ENCODE peak calls at places on chromosomes 16 and 17, in eight cellular contexts. O, M, V, Z, N, P, K and S are unnamed samples.

GRCh38 chr17:56144205-56144604 is 9.1 kb upstream of the ANKFN1 start:
- DNase-seq in P (no peak), O (no peak), Z (no peak), K (no peak), V (no peak), N (no peak), M (no peak), S (no peak)

GRCh38 chr17:2282297-2282873 is 21.2 kb downstream of the SMG6 start:
- DNase-seq in Z (peak), O (peak), P (peak), N (no peak), V (peak), M (no peak), K (peak), S (peak)

GRCh38 chr16:68539704-68540370 is 746 bp downstream of the ZFP90 start:
- DNase-seq in P (no peak), O (peak), V (peak), M (no peak), N (no peak), Z (peak), K (peak), S (peak)

GRCh38 chr17:17548044-17548443 is 43.5 kb downstream of the PEMT start:
- DNase-seq in M (no peak), Z (no peak), P (no peak), K (no peak), V (no peak), O (no peak), N (no peak), S (no peak)

GRCh38 chr16:46620265-46621005 is 744 bp downstream of the SHCBP1 start:
- DNase-seq in P (peak), O (no peak), M (no peak), N (no peak), K (no peak), Z (peak), V (no peak), S (peak)

GRCh38 chr16:88466949-88467348 is 13.9 kb downstream of the ZFPM1 start:
- DNase-seq in Z (no peak), P (no peak), N (no peak), O (no peak), M (no peak), V (no peak), K (no peak), S (no peak)

GRCh38 chr17:17568772-17569195 is 22.7 kb downstream of the PEMT start:
- DNase-seq in Z (peak), O (peak), N (peak), V (peak), K (peak), P (peak), M (no peak), S (peak)

GRCh38 chr16:11472410-11472809 is 114.3 kb downstream of the LITAF start:
- DNase-seq in Z (no peak), O (no peak), V (no peak), K (no peak), M (no peak), P (no peak), N (no peak), S (no peak)

GRCh38 chr17:4007346-4008081 is 43.3 kb upstream of the ATP2A3 start:
- DNase-seq in P (no peak), K (no peak), Z (no peak), V (no peak), N (no peak), O (no peak), M (no peak), S (no peak)

GRCh38 chr17:47956818-47957590 is 679 bp downstream of the PRR15L start:
- DNase-seq in K (no peak), O (no peak), M (no peak), Z (no peak), V (no peak), P (no peak), N (no peak), S (no peak)

GRCh38 chr16:79061199-79061598 is 539.3 kb downstream of the MAF start:
- DNase-seq in P (no peak), M (no peak), K (no peak), V (no peak), N (no peak), Z (no peak), O (no peak), S (no peak)

GRCh38 chr17:6927290-6927844 is 68.5 kb upstream of the ALOX12 start:
- DNase-seq in V (peak), O (no peak), M (no peak), P (no peak), N (no peak), Z (no peak), K (peak), S (no peak)

GRCh38 chr17:78610951-78611511 is 33.8 kb upstream of the DNAH17 start:
- DNase-seq in O (no peak), Z (no peak), P (no peak), V (no peak), K (no peak), N (no peak), M (no peak), S (no peak)

GRCh38 chr16:68644303-68644702 is 807 bp upstream of the CDH3 start:
- DNase-seq in V (no peak), M (no peak), K (no peak), N (no peak), P (no peak), Z (no peak), O (peak), S (no peak)

GRCh38 chr17:3966720-3967363 is 2.6 kb upstream of the ATP2A3 start:
- DNase-seq in V (no peak), O (no peak), K (no peak), N (no peak), Z (no peak), P (no peak), M (no peak), S (no peak)

GRCh38 chr17:82020874-82021727 is 1.6 kb downstream of the CENPX start:
- DNase-seq in K (peak), Z (peak), P (peak), V (peak), O (peak), N (peak), M (no peak), S (peak)

GRCh38 chr16:85395207-85395912 is 217.8 kb upstream of the GSE1 start:
- DNase-seq in K (peak), O (no peak), P (no peak), N (no peak), Z (peak), M (no peak), V (peak), S (peak)

GRCh38 chr17:42760652-42761581 is at the start of gene RAMP2:
- DNase-seq in K (no peak), V (no peak), M (no peak), O (peak), P (no peak), N (peak), Z (peak), S (peak)

GRCh38 chr17:54948380-54948779 is 20.1 kb downstream of the COX11 start:
- DNase-seq in K (peak), Z (no peak), O (no peak), M (no peak), N (no peak), P (no peak), V (peak), S (no peak)

GRCh38 chr16:88283596-88283995 is 99.2 kb upstream of the ZNF469 start:
- DNase-seq in O (no peak), N (no peak), K (no peak), V (no peak), Z (no peak), M (no peak), P (no peak), S (no peak)

GRCh38 chr16:74732951-74733350 is 32.3 kb upstream of the MLKL start:
- DNase-seq in O (no peak), K (no peak), V (no peak), M (no peak), N (no peak), Z (no peak), P (no peak), S (no peak)

GRCh38 chr17:38601539-38602351 is 4.0 kb downstream of the SRCIN1 start:
- DNase-seq in K (no peak), M (no peak), Z (no peak), N (no peak), P (no peak), V (peak), O (peak), S (no peak)

GRCh38 chr16:48613061-48613957 is 3.3 kb upstream of the N4BP1 start:
- DNase-seq in N (peak), P (peak), M (no peak), Z (peak), O (no peak), V (peak), K (peak), S (peak)

GRCh38 chr16:53209489-53209888 is 154.7 kb downstream of the CHD9 start:
- DNase-seq in O (no peak), P (no peak), M (no peak), Z (no peak), N (no peak), V (no peak), K (no peak), S (no peak)

GRCh38 chr16:48358419-48358818 is 26.8 kb downstream of the SIAH1 start:
- DNase-seq in P (no peak), Z (no peak), V (no peak), K (no peak), O (no peak), N (no peak), M (no peak), S (no peak)

GRCh38 chr17:40841246-40841645 is 18.8 kb upstream of the KRT10 start:
- DNase-seq in V (no peak), Z (no peak), K (peak), O (no peak), N (no peak), M (no peak), P (no peak), S (no peak)

GRCh38 chr16:84819644-84820304 is at the start of gene CRISPLD2:
- DNase-seq in Z (peak), K (peak), V (peak), O (peak), N (peak), P (peak), M (peak), S (peak)

GRCh38 chr17:63335818-63336217 is 110.3 kb downstream of the CYB561 start:
- DNase-seq in V (no peak), N (no peak), M (no peak), K (no peak), P (no peak), Z (no peak), O (no peak), S (no peak)

GRCh38 chr17:63333869-63334268 is 112.2 kb downstream of the CYB561 start:
- DNase-seq in M (no peak), K (no peak), V (no peak), Z (no peak), N (no peak), O (no peak), P (no peak), S (no peak)

GRCh38 chr17:63331301-63331700 is 114.8 kb downstream of the CYB561 start:
- DNase-seq in M (no peak), N (no peak), P (no peak), Z (no peak), V (no peak), K (no peak), O (no peak), S (no peak)

GRCh38 chr17:63329876-63330275 is 116.2 kb downstream of the CYB561 start:
- DNase-seq in O (no peak), K (no peak), M (no peak), V (no peak), N (no peak), Z (no peak), P (no peak), S (no peak)

DNA sequence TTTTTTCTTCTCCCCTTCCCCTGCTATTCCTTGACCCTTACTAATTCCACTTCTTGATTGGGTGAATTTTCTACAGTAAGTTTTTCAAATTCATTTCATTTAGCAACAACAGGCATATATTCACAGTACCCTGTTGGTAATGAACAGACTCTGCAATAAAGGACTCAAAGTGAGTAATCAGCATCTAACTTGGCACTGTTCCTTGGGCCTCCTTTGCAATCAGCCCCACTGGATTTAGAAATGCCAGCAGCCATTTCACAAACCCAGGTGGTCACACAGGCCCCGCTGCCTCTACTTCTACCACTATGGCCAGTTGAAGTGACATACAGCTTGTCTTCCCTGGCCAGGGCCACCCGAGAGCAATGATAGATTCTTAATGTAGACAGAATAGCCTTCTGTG is 113.8 kb downstream of the CYB561 start:
- DNase-seq in V (peak), Z (no peak), P (no peak), O (no peak), N (no peak), K (peak), M (no peak), S (no peak)
- TF ChIP-seq CTCF in V (no peak), Z (no peak), P (no peak), O (no peak), N (no peak), K (no peak), M (no peak), S (no peak)

GRCh38 chr17:36813357-36813756 is 123.9 kb upstream of the LHX1 start:
- DNase-seq in P (no peak), N (no peak), K (no peak), M (no peak), Z (no peak), V (no peak), O (no peak), S (no peak)
- TF ChIP-seq CTCF in P (no peak), N (no peak), K (no peak), M (no peak), Z (no peak), V (no peak), O (no peak), S (no peak)

GRCh38 chr17:59366040-59366757 is 34.7 kb downstream of the YPEL2 start:
- DNase-seq in P (no peak), K (no peak), O (peak), Z (no peak), V (no peak), M (no peak), N (no peak), S (no peak)
- TF ChIP-seq CTCF in P (no peak), K (no peak), O (peak), Z (no peak), V (no peak), M (no peak), N (no peak), S (no peak)

GRCh38 chr17:44400226-44400847 is 10.9 kb upstream of the ITGA2B start:
- DNase-seq in P (peak), Z (no peak), N (no peak), K (peak), V (peak), O (peak), M (no peak), S (no peak)
- TF ChIP-seq CTCF in P (peak), Z (peak), N (peak), K (peak), V (peak), O (peak), M (peak), S (peak)

GRCh38 chr17:19867654-19868395 is at the start of gene ULK2:
- DNase-seq in Z (peak), O (peak), M (no peak), K (peak), V (peak), N (peak), P (peak), S (peak)
- TF ChIP-seq CTCF in Z (peak), O (peak), M (no peak), K (no peak), V (peak), N (no peak), P (no peak), S (no peak)

DNA sequence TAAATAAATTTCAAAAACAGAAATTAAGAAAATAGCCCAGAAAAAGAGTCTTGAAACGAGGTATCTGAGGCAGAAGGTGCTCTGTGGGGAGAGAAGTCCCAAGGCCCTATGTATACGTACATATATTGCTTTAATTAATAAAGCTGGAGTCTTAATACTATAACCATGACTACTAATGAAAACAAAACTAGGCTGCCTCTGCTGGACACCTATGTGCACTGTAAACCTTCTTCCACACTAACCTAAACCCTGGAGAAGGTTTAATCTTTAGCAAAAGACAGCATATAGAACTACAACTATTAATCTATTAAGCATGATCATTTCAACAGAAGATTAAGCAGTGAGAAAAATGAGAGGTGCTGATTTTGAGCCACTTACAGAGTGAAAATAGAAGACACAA is 153.9 kb upstream of the C17orf78 start:
- DNase-seq in N (no peak), O (no peak), M (no peak), K (no peak), Z (no peak), P (no peak), V (no peak), S (no peak)
- TF ChIP-seq CTCF in N (no peak), O (no peak), M (no peak), K (no peak), Z (no peak), P (no peak), V (no peak), S (no peak)

DNA sequence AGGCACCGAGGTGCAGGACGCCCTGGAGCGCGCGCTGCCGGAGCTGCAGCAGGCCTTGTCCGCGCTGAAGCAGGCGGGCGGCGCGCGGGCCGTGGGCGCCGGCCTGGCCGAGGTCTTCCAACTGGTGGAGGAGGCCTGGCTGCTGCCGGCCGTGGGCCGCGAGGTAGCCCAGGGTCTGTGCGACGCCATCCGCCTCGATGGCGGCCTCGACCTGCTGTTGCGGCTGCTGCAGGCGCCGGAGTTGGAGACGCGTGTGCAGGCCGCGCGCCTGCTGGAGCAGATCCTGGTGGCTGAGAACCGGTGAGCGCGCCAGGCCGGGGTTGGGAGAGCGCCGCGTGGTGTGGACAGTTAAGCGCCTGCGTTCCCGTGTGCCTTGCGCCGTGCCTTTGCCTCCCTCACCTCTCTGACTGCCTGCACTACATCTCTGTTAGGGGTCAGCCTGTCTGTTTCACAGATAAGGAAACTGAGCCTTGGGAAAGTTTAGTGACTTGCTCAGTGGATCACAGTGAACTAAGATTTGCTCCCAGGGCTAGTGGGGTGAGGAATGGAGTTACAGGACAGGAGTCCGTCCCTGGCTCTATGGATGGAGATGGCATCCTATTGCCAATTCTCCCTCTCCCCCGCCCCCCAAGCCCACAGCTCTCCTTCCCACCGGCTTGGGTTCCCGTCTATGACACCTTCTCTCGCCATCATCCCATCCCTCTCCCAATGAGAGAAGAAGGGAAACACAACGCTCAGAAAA is 880 bp downstream of the SARM1 start:
- DNase-seq in K (peak), M (no peak), Z (peak), N (no peak), P (no peak), O (peak), V (peak), S (peak)
- TF ChIP-seq CTCF in K (no peak), M (no peak), Z (no peak), N (no peak), P (no peak), O (no peak), V (no peak), S (no peak)